ENCODE peak calls at places on chromosomes 3 and 15, in seven cellular contexts. Y is brain microvascular endothelial cell; O is spleen; G is GM20000; K is non-pigmented ciliary epithelial cell; M is stimulated activated naive CD8-positive, alpha-beta T cell treated with anti-CD3 and anti-CD28 coated beads, Interleukin-15, amount 100 ng/mL, for 72 hours; F is adrenal gland. V is an unnamed sample.

GRCh38 chr3:171187706-171188290 is 161.3 kb upstream of the SLC2A2 start:
- DNase-seq in O (no peak), K (no peak), M (no peak), G (peak; percentile 28), Y (peak; percentile 28), F (no peak), V (no peak)

GRCh38 chr3:170584585-170585007 is 1.3 kb downstream of the SLC7A14 start:
- DNase-seq in F (peak; percentile 85), G (peak; percentile 67), O (no peak), M (peak; percentile 30), Y (peak; percentile 42), K (no peak), V (peak; percentile 67)

GRCh38 chr3:197820550-197821335 is 29.7 kb downstream of the LRCH3 start:
- DNase-seq in F (no peak), M (no peak), O (no peak), G (no peak), K (no peak), Y (no peak), V (no peak)

GRCh38 chr15:62135532-62136134 is 29.5 kb downstream of the C2CD4B start:
- DNase-seq in G (no peak), K (no peak), Y (peak; percentile 42), O (no peak), F (no peak), M (no peak), V (peak; percentile 57)

GRCh38 chr3:187520027-187520945 is 149.9 kb downstream of the SST start:
- DNase-seq in Y (no peak), O (no peak), K (no peak), F (no peak), M (no peak), G (no peak), V (no peak)

GRCh38 chr3:196569003-196569516 is 600 bp downstream of the FBXO45 start:
- DNase-seq in M (peak; percentile 63), Y (peak; percentile 11), G (peak; percentile 58), O (peak; percentile 91), F (peak; percentile 51), K (no peak), V (peak; percentile 70)

GRCh38 chr3:49158108-49158709 is 7.9 kb downstream of the CCDC71 start:
- DNase-seq in O (no peak), K (no peak), F (no peak), Y (no peak), M (peak; percentile 68), G (peak; percentile 56), V (peak; percentile 68)

GRCh38 chr3:179666436-179667035 is 13.7 kb downstream of the USP13 start:
- DNase-seq in G (no peak), O (no peak), F (peak; percentile 53), M (no peak), K (no peak), Y (no peak), V (no peak)

GRCh38 chr3:171824076-171824475 is 13.8 kb upstream of the PLD1 start:
- DNase-seq in O (no peak), F (no peak), M (no peak), K (no peak), Y (no peak), G (no peak), V (no peak)

GRCh38 chr15:47415539-47415971 is 301.8 kb upstream of the SEMA6D start:
- DNase-seq in G (no peak), F (no peak), Y (no peak), M (no peak), O (no peak), K (no peak), V (no peak)

GRCh38 chr3:21599890-21600289 is 151.1 kb downstream of the ZNF385D start:
- DNase-seq in K (no peak), G (no peak), Y (no peak), M (no peak), O (no peak), F (no peak), V (no peak)

GRCh38 chr3:99532246-99532645 is 106.1 kb upstream of the COL8A1 start:
- DNase-seq in K (no peak), F (peak; percentile 42), Y (peak; percentile 84), M (peak; percentile 10), G (peak; percentile 23), O (no peak), V (peak; percentile 57)

GRCh38 chr3:65905648-65906211 is 133.0 kb downstream of the MAGI1 start:
- DNase-seq in F (no peak), M (no peak), G (no peak), Y (no peak), O (no peak), K (no peak), V (no peak)

GRCh38 chr15:66019377-66019776 is 150.1 kb downstream of the RAB11A start:
- DNase-seq in Y (no peak), M (no peak), F (no peak), G (no peak), K (no peak), O (no peak), V (no peak)

GRCh38 chr3:191412764-191413163 is 48.2 kb upstream of the PYDC2 start:
- DNase-seq in K (peak; percentile 86), F (no peak), O (no peak), M (no peak), Y (peak; percentile 91), G (no peak), V (no peak)

GRCh38 chr15:56967336-56967735 is 48.9 kb downstream of the TCF12 start:
- DNase-seq in M (no peak), G (no peak), K (no peak), F (no peak), Y (no peak), O (no peak), V (no peak)

GRCh38 chr3:37809846-37810447 is 51.7 kb upstream of the CTDSPL start:
- DNase-seq in O (no peak), Y (no peak), M (no peak), K (no peak), F (no peak), G (no peak), V (no peak)

GRCh38 chr15:65920825-65921309 is 51.6 kb downstream of the RAB11A start:
- DNase-seq in O (no peak), K (no peak), F (no peak), M (no peak), Y (no peak), G (peak; percentile 75), V (no peak)

GRCh38 chr15:48507416-48508065 is 138.0 kb downstream of the FBN1 start:
- DNase-seq in M (no peak), O (no peak), K (no peak), Y (peak; percentile 57), F (peak; percentile 59), G (peak; percentile 39), V (no peak)

GRCh38 chr15:48925714-48926223 is 38.0 kb downstream of the SHC4 start:
- DNase-seq in Y (peak; percentile 89), G (no peak), F (peak; percentile 29), K (peak; percentile 82), M (no peak), O (no peak), V (no peak)

GRCh38 chr15:63065262-63066234 is 23.0 kb downstream of the TPM1 start:
- DNase-seq in F (no peak), K (no peak), M (no peak), G (no peak), Y (no peak), O (no peak), V (no peak)

GRCh38 chr3:142288032-142288638 is 62.8 kb upstream of the GK5 start:
- DNase-seq in Y (no peak), M (no peak), G (no peak), K (no peak), F (no peak), O (no peak), V (no peak)

GRCh38 chr3:143525408-143525807 is 322.9 kb downstream of the SLC9A9 start:
- DNase-seq in F (no peak), Y (peak; percentile 58), G (no peak), O (no peak), M (no peak), K (peak; percentile 52), V (no peak)

GRCh38 chr3:93867425-93867824 is 106.3 kb downstream of the PROS1 start:
- DNase-seq in G (no peak), F (no peak), K (no peak), M (no peak), O (no peak), Y (no peak), V (no peak)

GRCh38 chr3:1275495-1275894 is 182.7 kb downstream of the CNTN6 start:
- DNase-seq in F (no peak), M (no peak), G (no peak), K (no peak), O (no peak), Y (peak; percentile 18), V (no peak)

GRCh38 chr3:181711325-181712135 is at the start of gene SOX2:
- DNase-seq in M (no peak), Y (no peak), G (peak; percentile 80), O (peak; percentile 81), F (no peak), K (no peak), V (no peak)

GRCh38 chr15:67838789-67839332 is 984 bp downstream of the RNU6-1 start:
- DNase-seq in Y (no peak), K (no peak), G (no peak), F (peak; percentile 73), O (peak; percentile 89), M (no peak), V (peak; percentile 73)

GRCh38 chr3:5231536-5231935 is 44.0 kb downstream of the EDEM1 start:
- DNase-seq in O (no peak), G (no peak), K (no peak), M (no peak), Y (no peak), F (no peak), V (no peak)

GRCh38 chr15:100663066-100663465 is 60.7 kb downstream of the ASB7 start:
- DNase-seq in M (no peak), G (peak; percentile 37), K (no peak), Y (no peak), O (no peak), F (no peak), V (no peak)

GRCh38 chr3:16151109-16151508 is 23.4 kb upstream of the GALNT15 start:
- DNase-seq in O (no peak), G (no peak), M (no peak), F (peak; percentile 77), K (peak; percentile 64), Y (peak; percentile 91), V (peak; percentile 71)

GRCh38 chr15:77031376-77032050 is 36.6 kb downstream of the PSTPIP1 start:
- DNase-seq in Y (no peak), F (peak; percentile 17), O (peak; percentile 90), K (no peak), M (peak; percentile 34), G (peak; percentile 72), V (peak; percentile 61)

V was measured in mucosa of descending colon.